ENCODE peak calls at places on chromosome 9, in eight cellular contexts. H is amygdala, F is cardiac muscle cell, K is HT1080, T is amniotic epithelial cell, Q is tibial nerve, L is IMR-90, V is left ventricle myocardium inferior. M is an unnamed sample.

GRCh38 chr9:17134396-17134842 is 421 bp upstream of the CNTLN start:
- DNase-seq in T (peak), K (no peak), V (no peak), F (no peak), H (no peak), L (peak), Q (peak), M (no peak)

GRCh38 chr9:93132287-93132927 is 1.6 kb downstream of the NINJ1 start:
- DNase-seq in V (peak), L (no peak), F (no peak), H (no peak), Q (peak), K (no peak), T (peak), M (no peak)

GRCh38 chr9:97536480-97536879 is 35.0 kb downstream of the TMOD1 start:
- DNase-seq in T (no peak), H (no peak), K (no peak), V (no peak), Q (no peak), L (no peak), F (no peak), M (no peak)

GRCh38 chr9:122125158-122125890 is 32.2 kb upstream of the TTLL11 start:
- DNase-seq in V (peak), L (peak), F (peak), H (peak), K (peak), T (peak), Q (peak), M (no peak)

GRCh38 chr9:111805841-111806241 is 11.1 kb upstream of the SHOC1 start:
- DNase-seq in T (peak), F (no peak), V (no peak), K (peak), L (peak), Q (no peak), H (no peak), M (no peak)

GRCh38 chr9:2596003-2596402 is 25.6 kb upstream of the VLDLR start:
- DNase-seq in V (no peak), L (no peak), K (no peak), F (no peak), Q (no peak), H (no peak), T (no peak), M (no peak)

GRCh38 chr9:82531795-82532194 is 531.1 kb downstream of the RASEF start:
- DNase-seq in Q (no peak), H (no peak), V (no peak), F (no peak), L (no peak), T (no peak), K (no peak), M (no peak)

GRCh38 chr9:89778100-89779085 is 173.6 kb downstream of the GADD45G start:
- DNase-seq in V (no peak), T (peak), K (no peak), H (no peak), Q (no peak), F (peak), L (no peak), M (no peak)

GRCh38 chr9:116156621-116157314 is 3.2 kb downstream of the PAPPA start:
- DNase-seq in T (peak), Q (peak), V (peak), L (peak), H (no peak), F (peak), K (peak), M (no peak)

M was measured in SK-N-MC.